ENCODE peak calls at places on chromosomes 7 and 10, in six cellular contexts. R is suprapubic skin, Y is esophagus muscularis mucosa, V is upper lobe of left lung, S is prostate gland, F is HCT116. D is an unnamed sample.
A peak's percentile ranks its signal among the peaks of the same experiment; 100 is the strongest.

GRCh38 chr7:2175514-2175913 is 57.2 kb downstream of the MAD1L1 start:
- DNase-seq in V (no peak), Y (no peak), S (no peak), R (no peak), F (no peak), D (peak; percentile 48)

GRCh38 chr10:47184724-47185330 is 115.2 kb upstream of the GDF10 start:
- DNase-seq in S (no peak), F (no peak), Y (peak; percentile 75), V (peak; percentile 25), R (no peak), D (no peak)

GRCh38 chr10:112517381-112517976 is 70.5 kb downstream of the VTI1A start:
- DNase-seq in S (no peak), Y (no peak), R (no peak), F (peak; percentile 100), V (no peak), D (no peak)

GRCh38 chr10:5199398-5199797 is 2.8 kb downstream of the AKR1C4 start:
- DNase-seq in F (no peak), S (no peak), R (no peak), V (no peak), Y (no peak), D (no peak)

GRCh38 chr7:35596061-35596460 is 98.9 kb downstream of the HERPUD2 start:
- DNase-seq in Y (no peak), F (no peak), S (no peak), R (no peak), V (no peak), D (no peak)

GRCh38 chr10:87505366-87506113 is 847 bp downstream of the MINPP1 start:
- DNase-seq in Y (no peak), R (peak; percentile 62), F (peak; percentile 10), S (peak; percentile 33), V (peak; percentile 88), D (no peak)

GRCh38 chr10:47303105-47303504 is 3.1 kb downstream of the GDF10 start:
- DNase-seq in S (no peak), F (no peak), R (no peak), Y (no peak), V (peak; percentile 47), D (no peak)

GRCh38 chr7:25059576-25059975 is 65.5 kb downstream of the CYCS start:
- DNase-seq in S (no peak), Y (peak; percentile 19), V (no peak), R (no peak), F (no peak), D (no peak)

GRCh38 chr7:100983451-100984187 is 14.3 kb downstream of the MUC12 start:
- DNase-seq in Y (no peak), R (no peak), V (no peak), F (peak; percentile 6), S (peak; percentile 84), D (no peak)

GRCh38 chr7:30760514-30761213 is 8.7 kb downstream of the INMT start:
- DNase-seq in Y (no peak), V (no peak), F (no peak), S (no peak), R (no peak), D (no peak)

GRCh38 chr7:30765359-30765758 is 5.9 kb upstream of the MINDY4 start:
- DNase-seq in S (no peak), R (no peak), F (no peak), Y (no peak), V (no peak), D (no peak)

GRCh38 chr7:30761214-30762156 is 9.6 kb downstream of the INMT start:
- DNase-seq in R (no peak), F (no peak), S (peak; percentile 32), V (no peak), Y (no peak), D (no peak)

DNA sequence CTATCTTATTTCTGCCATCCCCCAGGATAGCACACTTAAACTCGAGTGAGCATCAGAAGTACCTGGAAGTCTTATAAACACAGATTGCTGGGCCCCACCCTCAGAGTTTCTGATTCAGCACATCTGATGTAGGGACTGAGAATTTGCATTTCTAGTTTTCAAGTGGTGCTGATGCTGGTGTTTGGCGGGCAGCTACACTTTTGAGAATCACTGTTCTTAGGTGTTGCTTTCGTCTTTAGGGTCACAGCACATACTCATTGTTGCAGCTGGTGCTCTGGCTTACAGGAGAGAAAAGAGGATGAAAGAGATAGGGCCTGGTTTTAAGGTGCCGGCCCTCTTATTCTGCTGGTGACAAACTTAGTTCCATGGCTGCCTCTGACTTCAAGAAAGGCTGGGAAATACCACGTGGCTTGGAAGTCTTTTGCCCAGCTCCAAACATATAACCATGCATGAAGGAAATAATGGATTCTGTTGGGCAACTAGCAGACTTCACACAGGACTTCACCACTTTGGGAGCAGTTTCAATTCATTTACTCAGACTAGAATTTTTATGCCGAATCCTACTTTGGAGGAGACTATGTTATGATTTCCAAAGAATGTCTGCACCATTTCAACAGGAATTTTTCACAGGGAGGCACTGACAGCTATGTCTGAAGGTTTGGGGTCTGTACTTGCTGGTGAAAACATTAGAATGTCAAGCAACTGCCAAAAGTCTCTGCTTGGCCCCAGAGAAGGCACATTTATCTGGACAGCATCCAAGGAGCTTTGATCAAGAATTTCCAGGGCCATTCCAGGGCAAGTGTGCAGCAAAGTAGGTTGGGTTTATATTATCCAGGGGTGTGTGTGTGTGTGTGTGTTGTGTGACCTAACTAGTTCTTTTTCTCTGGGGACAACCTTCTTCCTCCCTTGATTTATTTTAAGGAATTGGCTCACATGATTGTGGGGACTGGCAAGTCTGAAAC is 6.9 kb upstream of the MINDY4 start:
- DNase-seq in R (no peak), S (peak; percentile 65), Y (no peak), V (no peak), F (no peak), D (no peak)
- TF ChIP-seq POLR2AphosphoS5 in R (no peak), S (peak; percentile 57), Y (peak; percentile 39), V (no peak), F (no peak), D (no peak)

DNA sequence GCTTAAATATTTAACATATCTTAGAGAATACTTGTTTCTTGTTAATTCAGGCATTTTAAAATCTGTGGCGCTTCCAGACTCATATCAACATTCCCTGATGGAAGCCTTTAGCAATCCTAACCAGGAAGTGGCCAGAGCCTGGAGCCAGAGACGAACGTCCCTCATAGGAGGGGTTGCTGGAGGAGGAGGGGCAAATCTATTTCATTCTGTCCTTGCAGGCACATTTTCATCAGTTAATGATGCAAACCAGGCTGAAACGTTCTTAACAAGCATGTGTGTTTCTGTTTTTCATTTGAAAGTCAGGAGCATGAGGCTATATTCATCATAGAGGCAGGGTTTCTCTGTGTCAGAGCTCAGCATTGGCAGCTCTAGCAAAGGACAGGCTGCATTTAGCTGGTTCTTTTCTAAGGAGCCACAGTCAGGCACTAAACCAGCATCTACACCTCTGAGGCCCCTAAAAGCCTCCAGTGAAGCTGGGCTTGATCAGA is 17.8 kb upstream of the IFIT2 start:
- DNase-seq in V (no peak), F (no peak), S (no peak), Y (no peak), R (no peak), D (peak; percentile 40)
- TF ChIP-seq POLR2A in V (no peak), F (no peak), S (no peak), Y (no peak), R (no peak), D (no peak)

GRCh38 chr10:13529714-13529973 is 830 bp upstream of the BEND7 start:
- DNase-seq in V (no peak), R (no peak), F (no peak), S (no peak), Y (no peak), D (no peak)
- H3K4me3 ChIP-seq in V (peak overlapping the region; percentile 65), R (peak overlapping the region; percentile 48), F (peak overlapping the region; percentile 64), S (peak overlapping the region; percentile 36), Y (peak overlapping the region; percentile 60), D (peak overlapping the region; percentile 94)

GRCh38 chr7:74193054-74193453 is 16.8 kb upstream of the LAT2 start:
- DNase-seq in S (no peak), R (no peak), V (no peak), F (no peak), Y (no peak), D (no peak)

GRCh38 chr7:74197449-74198108 is 12.2 kb upstream of the LAT2 start:
- DNase-seq in Y (no peak), V (no peak), R (no peak), S (no peak), F (no peak), D (no peak)

GRCh38 chr7:74193913-74194312 is 15.9 kb upstream of the LAT2 start:
- DNase-seq in F (no peak), V (no peak), R (no peak), Y (no peak), S (no peak), D (no peak)

GRCh38 chr7:74191231-74191630 is 17.1 kb downstream of the EIF4H start:
- DNase-seq in R (no peak), Y (no peak), V (no peak), S (no peak), F (no peak), D (no peak)

GRCh38 chr7:74194686-74195085 is 15.1 kb upstream of the LAT2 start:
- DNase-seq in S (no peak), Y (no peak), V (peak; percentile 38), F (no peak), R (no peak), D (no peak)
- TF ChIP-seq POLR2AphosphoS5 in S (no peak), Y (no peak), V (no peak), F (no peak), R (no peak), D (no peak)

GRCh38 chr7:602341-603141 is 82.9 kb upstream of the PDGFA start:
- DNase-seq in F (no peak), V (peak; percentile 88), Y (no peak), R (peak; percentile 69), S (no peak), D (no peak)

GRCh38 chr7:600149-600814 is 80.6 kb upstream of the PDGFA start:
- DNase-seq in S (no peak), Y (no peak), R (no peak), F (no peak), V (no peak), D (no peak)

GRCh38 chr7:600935-601334 is 81.3 kb upstream of the PDGFA start:
- DNase-seq in R (peak; percentile 52), Y (no peak), V (no peak), S (no peak), F (no peak), D (no peak)

GRCh38 chr7:603152-603941 is 83.7 kb upstream of the PDGFA start:
- DNase-seq in V (no peak), Y (no peak), R (peak; percentile 55), F (no peak), S (no peak), D (no peak)

GRCh38 chr7:601573-602340 is 82.1 kb upstream of the PDGFA start:
- DNase-seq in R (peak; percentile 80), Y (no peak), F (no peak), V (peak; percentile 90), S (no peak), D (no peak)
- TF ChIP-seq POLR2A in R (no peak), Y (no peak), F (no peak), V (no peak), S (no peak), D (no peak)

DNA sequence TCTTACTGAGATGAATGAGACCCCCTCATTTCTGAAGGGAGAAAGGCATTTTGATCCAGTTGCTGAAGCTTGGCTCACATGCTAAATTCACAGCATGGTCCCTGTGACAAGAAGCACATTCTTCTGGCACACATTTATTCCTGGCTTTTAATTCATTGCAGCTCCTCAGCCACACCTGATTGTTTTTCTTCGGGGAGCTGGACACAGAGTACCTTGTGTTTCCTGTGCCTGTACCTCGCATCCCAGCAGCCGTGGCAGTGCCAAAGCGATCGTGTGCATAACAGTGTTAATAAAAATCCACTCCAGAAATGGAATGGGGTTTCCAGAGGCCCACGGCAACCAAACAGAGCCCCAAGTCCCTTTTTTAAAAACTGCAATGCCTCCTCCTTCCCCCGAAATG is 615.3 kb upstream of the MGMT start:
- DNase-seq in V (no peak), Y (peak; percentile 79), S (peak; percentile 65), R (no peak), F (no peak), D (no peak)
- H3K4me3 ChIP-seq in V (no peak overlapping the region), Y (no peak overlapping the region), S (no peak overlapping the region), R (no peak overlapping the region), F (no peak overlapping the region), D (no peak overlapping the region)